ENCODE peak calls at places on chromosomes 4 and X, in ten cellular contexts. L, X, W, Q, C, E, J, M, A and F are unnamed samples.

GRCh38 chrX:28498658-28499057 is 88.6 kb upstream of the IL1RAPL1 start:
- DNase-seq in C (no peak), A (no peak), E (peak; percentile 47), J (no peak), L (no peak), X (no peak), Q (no peak), M (no peak), W (no peak), F (no peak)

GRCh38 chr4:184163813-184164212 is 53.9 kb downstream of the ENPP6 start:
- DNase-seq in E (peak; percentile 6), X (no peak), A (no peak), M (peak; percentile 35), W (peak; percentile 82), L (peak; percentile 50), C (peak; percentile 22), Q (peak; percentile 60), J (no peak), F (peak; percentile 17)

GRCh38 chr4:117971406-117971805 is 62.9 kb upstream of the NDST3 start:
- DNase-seq in C (no peak), W (no peak), J (no peak), M (no peak), A (no peak), L (no peak), X (no peak), E (no peak), Q (no peak), F (no peak)

GRCh38 chr4:112704991-112705845 is 68.3 kb downstream of the LARP7 start:
- DNase-seq in M (peak; percentile 7), L (peak; percentile 36), W (peak; percentile 88), A (peak; percentile 78), E (peak; percentile 58), J (peak; percentile 78), C (peak; percentile 19), Q (no peak), X (peak; percentile 65), F (peak; percentile 45)

GRCh38 chrX:105114554-105115130 is 105.9 kb downstream of the TEX13A start:
- DNase-seq in E (no peak), C (no peak), Q (no peak), A (no peak), J (no peak), M (no peak), W (no peak), X (no peak), L (no peak), F (no peak)

GRCh38 chr4:61666248-61666647 is 466.1 kb downstream of the ADGRL3 start:
- DNase-seq in E (no peak), A (no peak), Q (no peak), L (no peak), J (no peak), W (no peak), X (no peak), M (no peak), C (no peak), F (no peak)

GRCh38 chr4:179110356-179110755 is 1668.1 kb upstream of the AGA start:
- DNase-seq in X (no peak), A (no peak), M (no peak), W (no peak), Q (no peak), J (no peak), E (peak; percentile 98), L (no peak), C (no peak), F (peak; percentile 6)

GRCh38 chr4:154119317-154119716 is 330.4 kb upstream of the SFRP2 start:
- DNase-seq in M (no peak), E (no peak), X (no peak), W (no peak), C (no peak), Q (no peak), J (no peak), A (no peak), L (no peak), F (no peak)

GRCh38 chr4:112082954-112083586 is 62.2 kb upstream of the FAM241A start:
- DNase-seq in M (no peak), E (peak; percentile 82), C (no peak), A (no peak), W (no peak), J (no peak), L (no peak), Q (no peak), X (no peak), F (peak; percentile 33)

GRCh38 chr4:114807759-114808404 is 209.3 kb downstream of the UGT8 start:
- DNase-seq in W (no peak), E (peak; percentile 3), Q (peak; percentile 50), X (no peak), C (no peak), L (no peak), A (no peak), M (no peak), J (no peak), F (peak; percentile 8)

GRCh38 chrX:69362889-69363288 is 141.2 kb upstream of the NALF2 start:
- DNase-seq in M (no peak), J (no peak), L (no peak), Q (no peak), W (no peak), X (no peak), E (no peak), A (no peak), C (peak; percentile 17), F (no peak)

GRCh38 chr4:150070464-150071170 is 7.6 kb upstream of the DCLK2 start:
- DNase-seq in C (no peak), W (no peak), M (no peak), A (no peak), J (no peak), L (no peak), E (no peak), X (no peak), Q (no peak), F (no peak)

GRCh38 chr4:72216539-72217277 is 184.9 kb downstream of the NPFFR2 start:
- DNase-seq in X (no peak), Q (no peak), M (no peak), J (no peak), A (no peak), L (no peak), W (no peak), C (no peak), E (no peak), F (no peak)

GRCh38 chr4:138256608-138257007 is 14.5 kb upstream of the SLC7A11 start:
- DNase-seq in E (no peak), M (peak; percentile 12), W (no peak), X (no peak), J (no peak), Q (no peak), L (no peak), A (no peak), C (no peak), F (no peak)

GRCh38 chrX:118286066-118286758 is 59.7 kb upstream of the WDR44 start:
- DNase-seq in E (no peak), X (no peak), A (no peak), J (no peak), Q (no peak), C (no peak), M (no peak), L (no peak), W (no peak), F (no peak)

GRCh38 chrX:71251456-71251973 is 2.4 kb downstream of the ZMYM3 start:
- DNase-seq in C (no peak), M (no peak), J (no peak), E (no peak), A (no peak), X (no peak), L (no peak), W (no peak), Q (no peak), F (no peak)

GRCh38 chrX:71256051-71256450 is 2.1 kb upstream of the ZMYM3 start:
- DNase-seq in M (no peak), C (no peak), Q (no peak), L (no peak), E (peak; percentile 28), W (no peak), J (no peak), A (no peak), X (no peak), F (no peak)

GRCh38 chrX:71253253-71254091 is 468 bp downstream of the ZMYM3 start:
- DNase-seq in M (peak; percentile 3), A (no peak), Q (peak; percentile 71), W (no peak), L (peak; percentile 33), J (peak; percentile 81), X (peak; percentile 75), E (peak; percentile 13), C (peak; percentile 10), F (peak; percentile 38)

GRCh38 chrX:71252221-71252620 is 1.7 kb downstream of the ZMYM3 start:
- DNase-seq in M (no peak), W (no peak), L (no peak), A (no peak), J (no peak), E (no peak), Q (no peak), C (no peak), X (no peak), F (no peak)

GRCh38 chrX:71254092-71254941 is at the start of gene ZMYM3:
- DNase-seq in L (peak; percentile 85), C (peak; percentile 75), W (peak; percentile 95), X (peak; percentile 90), J (peak; percentile 94), M (peak; percentile 71), E (peak; percentile 76), Q (peak; percentile 92), A (peak; percentile 93), F (peak; percentile 87)
- TF ChIP-seq POLR2A in L (no peak), C (no peak), W (no peak), X (no peak), J (no peak), M (peak; percentile 39), E (no peak), Q (peak; percentile 38), A (peak; percentile 32), F (peak; percentile 12)

GRCh38 chr4:124711469-124712416 is 789 bp downstream of the ANKRD50 start:
- DNase-seq in Q (peak; percentile 80), C (peak; percentile 57), A (peak; percentile 73), E (peak; percentile 79), X (peak; percentile 79), L (peak; percentile 34), W (no peak), M (peak; percentile 57), J (no peak), F (peak; percentile 49)
- TF ChIP-seq POLR2A in Q (peak; percentile 16), C (peak; percentile 24), A (no peak), E (peak; percentile 39), X (no peak), L (no peak), W (no peak), M (peak; percentile 5), J (no peak), F (peak; percentile 59)

GRCh38 chr4:102547973-102548372 is 46.8 kb downstream of the NFKB1 start:
- DNase-seq in C (no peak), E (no peak), W (no peak), L (no peak), M (no peak), Q (no peak), A (no peak), J (no peak), X (no peak), F (no peak)
- TF ChIP-seq POLR2A in C (no peak), E (no peak), W (no peak), L (no peak), M (no peak), Q (no peak), A (no peak), J (no peak), X (no peak), F (no peak)

DNA sequence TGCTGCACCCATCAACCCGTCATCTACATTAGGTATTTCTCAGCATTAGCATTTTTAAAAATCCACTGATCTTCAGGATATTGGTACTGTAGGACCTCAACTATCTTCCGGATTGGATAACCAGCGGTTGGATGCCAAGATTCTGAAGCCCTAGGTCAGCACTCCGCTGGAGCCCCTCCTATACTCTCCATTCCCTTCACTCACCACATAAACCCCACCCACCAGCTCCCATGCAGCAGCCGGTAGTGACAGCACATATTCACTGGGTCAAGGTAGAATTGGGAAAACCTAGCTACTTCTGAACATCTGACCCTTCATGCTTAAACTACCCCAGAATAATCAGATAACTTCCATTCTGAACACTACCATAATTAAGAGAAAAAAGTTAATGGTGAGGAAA is 134.9 kb downstream of the CORIN start:
- DNase-seq in E (no peak), X (no peak), A (no peak), C (no peak), J (no peak), M (no peak), Q (no peak), W (no peak), L (no peak), F (no peak)
- TF ChIP-seq POLR2A in E (no peak), X (no peak), A (no peak), C (no peak), J (no peak), M (no peak), Q (no peak), W (no peak), L (no peak), F (no peak)